ENCODE peak calls at places on chromosomes 6 and 20, in ten cellular contexts. Q is CD8-positive, alpha-beta memory T cell; T is colonic mucosa; D is breast epithelium; N is CD14-positive monocyte; V is GOT3; R is aorta; S is brain pericyte; A is frontal cortex; U is activated naive CD8-positive, alpha-beta T cell treated with anti-CD3 and anti-CD28 coated beads for 36 hours. W is an unnamed sample.

GRCh38 chr6:84457276-84457675 is 229.8 kb upstream of the CEP162 start:
- DNase-seq in Q (no peak), T (no peak), D (no peak), N (no peak), V (no peak), R (no peak), S (no peak), A (no peak), U (no peak), W (no peak)

GRCh38 chr20:15930324-15931305 is 642.6 kb downstream of the KIF16B start:
- DNase-seq in Q (no peak), T (no peak), D (no peak), N (no peak), V (no peak), R (no peak), S (peak), A (no peak), U (no peak), W (peak)

GRCh38 chr20:8535403-8536003 is 403.4 kb downstream of the PLCB1 start:
- DNase-seq in Q (no peak), T (no peak), D (no peak), N (no peak), V (no peak), R (no peak), S (no peak), A (no peak), U (no peak), W (peak)

GRCh38 chr6:131136021-131136847 is 967 bp downstream of the AKAP7 start:
- DNase-seq in Q (no peak), T (peak), D (no peak), N (no peak), V (no peak), R (no peak), S (no peak), A (peak), U (no peak), W (peak)

GRCh38 chr6:79240509-79240908 is 6.0 kb upstream of the HMGN3 start:
- DNase-seq in Q (no peak), T (no peak), D (no peak), N (no peak), V (no peak), R (no peak), S (no peak), A (no peak), U (no peak), W (peak)

GRCh38 chr20:55415567-55416142 is 589.7 kb downstream of the CBLN4 start:
- DNase-seq in Q (no peak), T (no peak), D (no peak), N (no peak), V (no peak), R (no peak), S (no peak), A (no peak), U (no peak), W (peak)

GRCh38 chr6:19452495-19452894 is 384.7 kb upstream of the ID4 start:
- DNase-seq in Q (no peak), T (no peak), D (no peak), N (no peak), V (no peak), R (no peak), S (no peak), A (no peak), U (no peak), W (no peak)

GRCh38 chr6:118651282-118652050 is at the start of gene CEP85L:
- DNase-seq in Q (peak), T (peak), D (peak), N (peak), V (peak), R (peak), S (peak), A (peak), U (peak), W (peak)

GRCh38 chr20:31915491-31916280 is 36.2 kb downstream of the PDRG1 start:
- DNase-seq in Q (no peak), T (no peak), D (no peak), N (no peak), V (no peak), R (no peak), S (no peak), A (no peak), U (no peak), W (no peak)

GRCh38 chr6:149898966-149899365 is 1.1 kb upstream of the RAET1E start:
- DNase-seq in Q (no peak), T (no peak), D (no peak), N (no peak), V (no peak), R (peak), S (no peak), A (no peak), U (no peak), W (no peak)

GRCh38 chr6:160108077-160108476 is 13.5 kb upstream of the SLC22A1 start:
- DNase-seq in Q (no peak), T (no peak), D (no peak), N (no peak), V (no peak), R (no peak), S (no peak), A (no peak), U (no peak), W (no peak)

GRCh38 chr6:96458771-96459170 is 62.8 kb upstream of the UFL1 start:
- DNase-seq in Q (no peak), T (no peak), D (no peak), N (no peak), V (no peak), R (no peak), S (no peak), A (no peak), U (no peak), W (no peak)

GRCh38 chr6:11918021-11918738 is 93.9 kb upstream of the HIVEP1 start:
- DNase-seq in Q (no peak), T (peak), D (no peak), N (no peak), V (no peak), R (no peak), S (no peak), A (no peak), U (no peak), W (no peak)

GRCh38 chr20:45822863-45823262 is 4.2 kb downstream of the TNNC2 start:
- DNase-seq in Q (no peak), T (peak), D (peak), N (no peak), V (no peak), R (peak), S (no peak), A (no peak), U (peak), W (no peak)

GRCh38 chr6:136466789-136467585 is 83.2 kb downstream of the MAP7 start:
- DNase-seq in Q (no peak), T (no peak), D (no peak), N (no peak), V (no peak), R (no peak), S (no peak), A (no peak), U (no peak), W (no peak)

GRCh38 chr20:5402903-5403531 is 86.3 kb upstream of the PROKR2 start:
- DNase-seq in Q (no peak), T (peak), D (no peak), N (no peak), V (no peak), R (no peak), S (no peak), A (no peak), U (peak), W (peak)

GRCh38 chr6:155561262-155561970 is 105.8 kb upstream of the NOX3 start:
- DNase-seq in Q (no peak), T (no peak), D (no peak), N (no peak), V (no peak), R (no peak), S (no peak), A (no peak), U (no peak), W (peak)

GRCh38 chr6:170344631-170345576 is 38.3 kb downstream of the FAM120B start:
- DNase-seq in Q (no peak), T (no peak), D (no peak), N (no peak), V (no peak), R (no peak), S (peak), A (no peak), U (peak), W (peak)

GRCh38 chr6:169363590-169363989 is 109.9 kb upstream of the THBS2 start:
- DNase-seq in Q (no peak), T (no peak), D (no peak), N (no peak), V (no peak), R (no peak), S (no peak), A (no peak), U (no peak), W (no peak)

GRCh38 chr6:64890609-64891008 is 816.4 kb downstream of the EYS start:
- DNase-seq in Q (no peak), T (no peak), D (no peak), N (no peak), V (no peak), R (no peak), S (peak), A (no peak), U (no peak), W (peak)

GRCh38 chr6:165109011-165109410 is 200.4 kb downstream of the C6orf118 start:
- DNase-seq in Q (no peak), T (no peak), D (no peak), N (no peak), V (no peak), R (no peak), S (no peak), A (no peak), U (no peak), W (no peak)

GRCh38 chr6:53344993-53345392 is 3.8 kb downstream of the ELOVL5 start:
- DNase-seq in Q (no peak), T (no peak), D (no peak), N (no peak), V (no peak), R (no peak), S (no peak), A (no peak), U (no peak), W (no peak)

GRCh38 chr6:136134751-136135150 is 115.4 kb downstream of the MTFR2 start:
- DNase-seq in Q (no peak), T (no peak), D (no peak), N (no peak), V (no peak), R (no peak), S (no peak), A (no peak), U (no peak), W (no peak)

GRCh38 chr6:166626177-166627038 is 643 bp downstream of the RPS6KA2 start:
- DNase-seq in Q (peak), T (peak), D (peak), N (no peak), V (no peak), R (peak), S (no peak), A (no peak), U (peak), W (peak)

GRCh38 chr20:38159949-38160756 is 4.9 kb downstream of the TGM2 start:
- DNase-seq in Q (no peak), T (no peak), D (no peak), N (no peak), V (no peak), R (no peak), S (no peak), A (no peak), U (no peak), W (no peak)

GRCh38 chr6:109055771-109056235 is 38.8 kb downstream of the SESN1 start:
- DNase-seq in Q (no peak), T (no peak), D (no peak), N (no peak), V (no peak), R (no peak), S (no peak), A (no peak), U (no peak), W (peak)

GRCh38 chr6:36358235-36358915 is 21.7 kb upstream of the BNIP5 start:
- DNase-seq in Q (no peak), T (no peak), D (no peak), N (no peak), V (no peak), R (peak), S (no peak), A (peak), U (no peak), W (no peak)

GRCh38 chr20:52150440-52151258 is 40.9 kb downstream of the ZFP64 start:
- DNase-seq in Q (peak), T (peak), D (no peak), N (no peak), V (no peak), R (no peak), S (no peak), A (peak), U (no peak), W (peak)

GRCh38 chr6:124714728-124715127 is 247.5 kb upstream of the RNF217 start:
- DNase-seq in Q (no peak), T (no peak), D (no peak), N (no peak), V (no peak), R (no peak), S (no peak), A (no peak), U (no peak), W (peak)